ENCODE peak calls at places on chromosomes 6 and 20, in seven cellular contexts. V is AG10803, F is fibroblast of the aortic adventitia, A is heart left ventricle, R is omental fat pad, T is GM10248, O is B cell. P is an unnamed sample.

GRCh38 chr6:31495580-31495979 is 2.4 kb upstream of the MICB start:
- DNase-seq in R (no peak), A (no peak), F (peak; percentile 57), V (peak; percentile 69), O (no peak), T (no peak), P (no peak)

GRCh38 chr6:165661416-165662001 is 1.5 kb downstream of the PDE10A start:
- DNase-seq in F (peak; percentile 26), R (no peak), V (no peak), O (no peak), T (no peak), A (peak; percentile 48), P (no peak)

GRCh38 chr6:9511157-9511556 is 903.7 kb downstream of the TFAP2A start:
- DNase-seq in O (no peak), R (no peak), F (no peak), V (no peak), A (no peak), T (no peak), P (no peak)

GRCh38 chr20:63508072-63508768 is 9.3 kb upstream of the EEF1A2 start:
- DNase-seq in V (no peak), O (no peak), R (no peak), A (no peak), F (no peak), T (no peak), P (no peak)

GRCh38 chr20:4151991-4152695 is 136.8 kb upstream of the RNF24 start:
- DNase-seq in F (peak; percentile 25), A (no peak), O (no peak), R (no peak), T (no peak), V (peak; percentile 39), P (no peak)

GRCh38 chr6:30730611-30731435 is 10.7 kb downstream of the TUBB start:
- DNase-seq in O (peak; percentile 84), V (no peak), A (peak; percentile 65), F (no peak), T (peak; percentile 78), R (no peak), P (peak; percentile 41)

GRCh38 chr20:5095931-5096330 is 23.8 kb downstream of the PCNA start:
- DNase-seq in O (no peak), A (no peak), R (no peak), F (no peak), T (no peak), V (no peak), P (no peak)

GRCh38 chr20:11170565-11170964 is 496.8 kb upstream of the JAG1 start:
- DNase-seq in R (no peak), V (peak; percentile 77), T (no peak), A (no peak), O (no peak), F (peak; percentile 40), P (no peak)

GRCh38 chr6:20154778-20155177 is 57.5 kb downstream of the MBOAT1 start:
- DNase-seq in V (no peak), A (no peak), R (no peak), F (no peak), O (no peak), T (no peak), P (no peak)

GRCh38 chr20:12968472-12968871 is 40.3 kb upstream of the SPTLC3 start:
- DNase-seq in A (no peak), O (no peak), F (no peak), V (no peak), R (no peak), T (no peak), P (no peak)

GRCh38 chr6:29702519-29703103 is 20.6 kb upstream of the HLA-F start:
- DNase-seq in A (peak; percentile 55), V (peak; percentile 14), F (peak; percentile 15), T (peak; percentile 66), R (no peak), O (peak; percentile 88), P (no peak)

GRCh38 chr20:41173791-41174341 is 36.5 kb downstream of the PLCG1 start:
- DNase-seq in O (no peak), R (no peak), A (no peak), V (no peak), F (no peak), T (no peak), P (no peak)

GRCh38 chr6:19301980-19302379 is 535.2 kb upstream of the ID4 start:
- DNase-seq in A (no peak), V (peak; percentile 26), R (no peak), F (peak; percentile 58), T (no peak), O (no peak), P (no peak)

GRCh38 chr6:135572051-135572450 is 74.5 kb upstream of the AHI1 start:
- DNase-seq in V (no peak), F (no peak), T (no peak), O (no peak), A (no peak), R (no peak), P (no peak)

GRCh38 chr20:43446361-43446879 is 11.3 kb upstream of the SRSF6 start:
- DNase-seq in F (no peak), T (no peak), V (peak; percentile 29), O (no peak), R (no peak), A (no peak), P (no peak)

GRCh38 chr6:31010393-31011060 is at the start of gene MUC22:
- DNase-seq in R (no peak), V (peak; percentile 36), T (no peak), O (no peak), A (no peak), F (peak; percentile 39), P (no peak)

DNA sequence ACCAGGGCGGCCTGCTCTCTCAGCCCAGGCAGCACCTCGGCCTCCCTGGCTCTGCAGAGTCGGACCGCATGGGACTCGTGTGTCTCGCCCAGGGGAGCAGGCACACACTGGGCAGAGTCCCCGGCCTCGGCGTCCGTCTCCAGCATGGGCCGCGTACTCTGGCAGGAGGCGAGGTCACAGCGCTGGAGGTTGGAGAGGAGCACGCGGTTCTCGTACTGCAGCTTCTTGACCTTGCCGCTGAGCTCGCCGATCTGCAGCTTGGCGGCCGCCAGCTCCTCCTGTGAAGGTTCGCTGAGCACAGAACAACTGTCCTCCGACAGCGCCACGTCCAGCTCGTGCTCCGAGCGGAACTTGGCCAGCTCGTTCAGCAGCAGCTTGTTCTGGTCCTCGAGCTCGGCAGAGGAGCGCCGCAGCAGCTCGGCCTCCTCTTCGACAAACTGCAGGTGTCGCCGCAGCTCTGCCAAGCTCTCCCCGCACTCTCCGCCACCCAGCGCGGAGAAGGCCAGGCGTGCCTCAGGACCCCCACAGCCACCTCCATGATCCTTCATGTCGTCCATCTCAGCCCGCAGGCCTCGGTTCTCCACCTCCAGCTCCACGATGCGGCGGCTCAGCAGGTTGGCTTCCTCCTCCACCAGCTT is 42.0 kb upstream of the DSN1 start:
- DNase-seq in F (no peak), O (no peak), A (no peak), R (no peak), T (no peak), V (no peak), P (no peak)
- TF ChIP-seq CTCF in F (no peak), O (no peak), A (no peak), R (no peak), T (no peak), V (no peak), P (no peak)

GRCh38 chr6:126661646-126662045 is 321.7 kb downstream of the CENPW start:
- DNase-seq in O (no peak), R (no peak), A (no peak), V (peak; percentile 91), F (peak; percentile 88), T (no peak), P (no peak)

GRCh38 chr6:126660376-126660775 is 320.5 kb downstream of the CENPW start:
- DNase-seq in F (no peak), V (no peak), T (no peak), A (no peak), O (no peak), R (no peak), P (no peak)

GRCh38 chr6:126662966-126663365 is 323.1 kb downstream of the CENPW start:
- DNase-seq in R (no peak), T (no peak), O (no peak), V (peak; percentile 21), F (peak; percentile 9), A (no peak), P (no peak)

DNA sequence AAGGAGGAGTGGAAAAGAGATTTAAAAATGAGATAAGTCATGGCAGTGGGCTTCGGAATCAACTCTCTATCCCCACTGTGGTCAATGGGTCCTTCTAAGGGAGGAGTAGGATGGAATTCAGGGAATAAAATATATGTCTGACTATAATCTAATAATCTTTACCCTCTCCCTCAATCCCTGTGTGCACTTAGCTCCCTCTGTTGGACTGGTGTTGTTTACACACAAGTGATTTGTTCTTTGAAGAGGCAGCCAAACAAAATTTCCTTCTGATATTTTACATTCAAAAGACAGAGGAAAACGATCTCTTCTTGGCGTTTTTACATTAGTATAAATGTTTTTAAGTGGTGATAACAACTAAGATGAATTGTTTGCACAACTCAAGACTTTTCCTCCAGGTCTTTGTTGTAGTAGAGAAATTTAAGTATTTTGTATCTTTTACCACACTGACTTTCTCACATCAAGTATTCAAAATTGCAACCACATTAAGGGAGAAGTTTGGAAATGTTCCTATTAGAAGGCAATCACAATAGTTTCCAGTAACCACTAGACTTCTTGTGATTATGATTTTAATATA is 317.7 kb downstream of the CENPW start:
- DNase-seq in T (no peak), F (peak; percentile 91), A (no peak), V (peak; percentile 47), O (no peak), R (no peak), P (no peak)
- TF ChIP-seq CTCF in T (peak; percentile 59), F (peak; percentile 64), A (peak; percentile 8), V (peak; percentile 68), O (no peak), R (no peak), P (peak; percentile 29)

DNA sequence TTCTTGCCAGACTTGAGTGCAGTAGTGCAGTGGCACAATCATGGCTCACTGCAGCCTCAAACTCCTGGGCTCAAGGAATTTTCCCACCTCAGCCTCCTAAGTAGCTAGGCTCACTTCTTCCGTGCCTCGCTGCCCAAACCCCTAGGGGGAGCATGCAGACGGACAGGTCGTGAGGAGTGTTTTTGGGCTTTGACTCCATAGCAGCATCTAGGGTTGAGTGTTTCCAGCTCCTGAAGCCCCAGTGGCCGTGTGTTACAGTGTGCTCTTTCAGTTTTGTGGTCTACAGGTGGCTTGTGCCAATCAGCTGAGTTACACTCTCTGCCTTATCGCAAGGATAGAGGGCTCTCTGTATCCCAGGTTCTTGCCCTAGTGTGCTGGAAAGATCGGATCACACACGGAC is 33.4 kb downstream of the NCOA3 start:
- DNase-seq in V (no peak), O (no peak), T (no peak), A (no peak), F (no peak), R (no peak), P (no peak)
- TF ChIP-seq CTCF in V (no peak), O (no peak), T (peak; percentile 6), A (no peak), F (no peak), R (no peak), P (no peak)

GRCh38 chr6:106750146-106750900 is 120.9 kb downstream of the QRSL1 start:
- DNase-seq in A (no peak), R (no peak), V (no peak), O (no peak), T (no peak), F (no peak), P (no peak)

GRCh38 chr6:106746660-106747059 is 117.3 kb downstream of the QRSL1 start:
- DNase-seq in V (peak; percentile 56), F (peak; percentile 81), T (no peak), A (no peak), O (no peak), R (no peak), P (no peak)

GRCh38 chr6:106749611-106750010 is 120.2 kb downstream of the QRSL1 start:
- DNase-seq in T (no peak), O (no peak), F (peak; percentile 8), R (no peak), A (no peak), V (no peak), P (no peak)

GRCh38 chr6:106747139-106747538 is 117.8 kb downstream of the QRSL1 start:
- DNase-seq in T (no peak), F (no peak), R (no peak), V (no peak), A (no peak), O (no peak), P (no peak)

GRCh38 chr6:106748547-106749207 is 119.3 kb downstream of the QRSL1 start:
- DNase-seq in T (no peak), O (no peak), A (no peak), F (no peak), R (no peak), V (no peak), P (no peak)
- TF ChIP-seq CTCF in T (no peak), O (no peak), A (no peak), F (no peak), R (no peak), V (no peak), P (no peak)